ENCODE peak calls at places on chromosomes 11 and 22, in four cellular contexts. N is CD4-positive, CD25-positive, alpha-beta regulatory T cell; X is GM13977; B is T-helper 1 cell. R is an unnamed sample.

GRCh38 chr22:45470871-45471270 is 31.8 kb upstream of the FBLN1 start:
- DNase-seq in X (no peak), N (no peak), B (no peak), R (no peak)

GRCh38 chr11:41779401-41779960 is 320.0 kb upstream of the LRRC4C start:
- DNase-seq in N (no peak), B (no peak), X (no peak), R (no peak)

GRCh38 chr11:125345706-125346561 is 150.1 kb downstream of the FEZ1 start:
- DNase-seq in X (peak; percentile 76), B (no peak), N (peak; percentile 28), R (peak; percentile 62)

GRCh38 chr11:554824-555499 is 5.6 kb downstream of the LMNTD2 start:
- DNase-seq in N (peak; percentile 81), X (peak; percentile 94), B (peak; percentile 65), R (peak; percentile 75)

GRCh38 chr11:9347100-9347499 is 32.7 kb upstream of the TMEM41B start:
- DNase-seq in N (peak; percentile 20), X (no peak), B (no peak), R (no peak)

GRCh38 chr11:11349051-11349450 is 4.0 kb downstream of the CSNK2A3 start:
- DNase-seq in X (no peak), B (no peak), N (no peak), R (no peak)

GRCh38 chr11:127002669-127003259 is 2.2 kb upstream of the KIRREL3 start:
- DNase-seq in X (no peak), B (no peak), N (no peak), R (no peak)

GRCh38 chr11:35792148-35792845 is 129.7 kb downstream of the TRIM44 start:
- DNase-seq in B (no peak), N (no peak), X (no peak), R (no peak)

GRCh38 chr22:44605486-44605885 is 96.5 kb upstream of the PRR5 start:
- DNase-seq in B (no peak), X (no peak), N (no peak), R (no peak)

GRCh38 chr22:39999144-39999757 is 4.5 kb downstream of the FAM83F start:
- DNase-seq in B (no peak), X (no peak), N (no peak), R (no peak)

GRCh38 chr11:17513853-17514252 is 30.4 kb downstream of the USH1C start:
- DNase-seq in X (no peak), N (no peak), B (no peak), R (no peak)

GRCh38 chr22:17944205-17944725 is 80.1 kb downstream of the MICAL3 start:
- DNase-seq in B (no peak), N (no peak), X (no peak), R (no peak)

GRCh38 chr11:96506041-96506440 is 116.2 kb downstream of the JRKL start:
- DNase-seq in X (no peak), N (no peak), B (no peak), R (no peak)

GRCh38 chr22:49659281-49659923 is 168.3 kb downstream of the BRD1 start:
- DNase-seq in X (no peak), N (no peak), B (no peak), R (no peak)

GRCh38 chr11:113553235-113553634 is 78.0 kb upstream of the DRD2 start:
- DNase-seq in N (no peak), B (no peak), X (no peak), R (no peak)

GRCh38 chr11:110566577-110566976 is 136.8 kb downstream of the FDX1 start:
- DNase-seq in N (no peak), X (no peak), B (no peak), R (no peak)

GRCh38 chr11:103832762-103833161 is 203.7 kb upstream of the DDI1 start:
- DNase-seq in X (no peak), N (no peak), B (no peak), R (no peak)

GRCh38 chr11:134261626-134262488 is 8.5 kb downstream of the ACAD8 start:
- DNase-seq in B (no peak), X (peak; percentile 55), N (peak; percentile 56), R (no peak)

GRCh38 chr11:76672431-76673163 is 2.0 kb upstream of the LRRC32 start:
- DNase-seq in X (peak; percentile 77), B (no peak), N (peak; percentile 83), R (no peak)

GRCh38 chr22:16917144-16918003 is 90.6 kb downstream of the GAB4 start:
- DNase-seq in X (peak; percentile 59), N (peak; percentile 63), B (no peak), R (peak; percentile 62)

GRCh38 chr22:38078046-38078840 is 5.7 kb downstream of the SLC16A8 start:
- DNase-seq in B (no peak), N (no peak), X (no peak), R (no peak)

GRCh38 chr11:75326439-75326810 is 25.0 kb downstream of the ARRB1 start:
- DNase-seq in N (no peak), B (no peak), X (no peak), R (no peak)

GRCh38 chr22:40746428-40747220 is 67.3 kb downstream of the MCHR1 start:
- DNase-seq in B (no peak), N (no peak), X (no peak), R (no peak)

GRCh38 chr11:12517741-12518140 is 140.4 kb downstream of the PARVA start:
- DNase-seq in N (no peak), X (no peak), B (no peak), R (no peak)

GRCh38 chr11:62494246-62494645 is 52.4 kb downstream of the AHNAK start:
- DNase-seq in N (no peak), X (no peak), B (no peak), R (no peak)

GRCh38 chr22:31912402-31912733 is 32.0 kb upstream of the YWHAH start:
- DNase-seq in X (no peak), B (no peak), N (no peak), R (no peak)

GRCh38 chr11:2205214-2205770 is 33.7 kb upstream of the TH start:
- DNase-seq in N (no peak), X (no peak), B (no peak), R (no peak)

R was measured in lung.